ENCODE peak calls at places on chromosomes 7 and 10, in six cellular contexts. A is Panc1, O is GM12878, S is esophagus muscularis mucosa, K is transverse colon, C is upper lobe of left lung. B is an unnamed sample.

GRCh38 chr10:30027057-30028005 is 32.1 kb downstream of the JCAD start:
- DNase-seq in A (no peak), O (peak; percentile 32), S (no peak), K (peak; percentile 68), C (peak; percentile 65), B (peak; percentile 89)

GRCh38 chr7:130998993-130999602 is 265.1 kb upstream of the KLF14 start:
- DNase-seq in A (no peak), O (no peak), S (peak; percentile 21), K (no peak), C (no peak), B (no peak)

GRCh38 chr7:2929321-2930201 is 85.5 kb upstream of the GNA12 start:
- DNase-seq in A (no peak), O (no peak), S (no peak), K (no peak), C (peak; percentile 10), B (peak; percentile 56)

GRCh38 chr7:13262929-13263530 is 575.6 kb downstream of the ARL4A start:
- DNase-seq in A (no peak), O (no peak), S (no peak), K (no peak), C (no peak), B (no peak)

GRCh38 chr7:3987426-3987927 is 686.4 kb downstream of the SDK1 start:
- DNase-seq in A (no peak), O (no peak), S (no peak), K (no peak), C (no peak), B (no peak)

GRCh38 chr10:86489960-86490612 is 31.5 kb downstream of the WAPL start:
- DNase-seq in A (no peak), O (no peak), S (no peak), K (no peak), C (no peak), B (no peak)

GRCh38 chr10:26697922-26698608 is 564 bp downstream of the PDSS1 start:
- DNase-seq in A (no peak), O (no peak), S (no peak), K (no peak), C (no peak), B (no peak)

GRCh38 chr7:28830831-28831230 is 127.3 kb downstream of the TRIL start:
- DNase-seq in A (no peak), O (no peak), S (no peak), K (no peak), C (no peak), B (no peak)

GRCh38 chr10:106474891-106475290 is 689.6 kb downstream of the SORCS1 start:
- DNase-seq in A (no peak), O (no peak), S (no peak), K (no peak), C (no peak), B (no peak)

GRCh38 chr7:69110450-69111050 is 487.7 kb upstream of the AUTS2 start:
- DNase-seq in A (no peak), O (no peak), S (no peak), K (no peak), C (no peak), B (no peak)
- TF ChIP-seq POLR2AphosphoS5 in A (no peak), O (no peak), S (no peak), K (no peak), C (no peak), B (no peak)

GRCh38 chr10:103539751-103540150 is 46.2 kb downstream of the NEURL1 start:
- DNase-seq in A (no peak), O (no peak), S (no peak), K (no peak), C (no peak), B (no peak)

GRCh38 chr10:103533827-103534226 is 40.3 kb downstream of the NEURL1 start:
- DNase-seq in A (no peak), O (no peak), S (no peak), K (no peak), C (no peak), B (no peak)

GRCh38 chr10:103535595-103535994 is 42.1 kb downstream of the NEURL1 start:
- DNase-seq in A (no peak), O (no peak), S (no peak), K (no peak), C (no peak), B (no peak)

GRCh38 chr10:103529539-103529938 is 36.0 kb downstream of the NEURL1 start:
- DNase-seq in A (no peak), O (no peak), S (no peak), K (no peak), C (no peak), B (no peak)

GRCh38 chr10:103534621-103535498 is 41.4 kb downstream of the NEURL1 start:
- DNase-seq in A (no peak), O (no peak), S (no peak), K (no peak), C (no peak), B (no peak)
- H3K27ac ChIP-seq in A (no peak overlapping the region), O (no peak overlapping the region), S (no peak overlapping the region), K (no peak overlapping the region), C (no peak overlapping the region), B (no peak overlapping the region)

DNA sequence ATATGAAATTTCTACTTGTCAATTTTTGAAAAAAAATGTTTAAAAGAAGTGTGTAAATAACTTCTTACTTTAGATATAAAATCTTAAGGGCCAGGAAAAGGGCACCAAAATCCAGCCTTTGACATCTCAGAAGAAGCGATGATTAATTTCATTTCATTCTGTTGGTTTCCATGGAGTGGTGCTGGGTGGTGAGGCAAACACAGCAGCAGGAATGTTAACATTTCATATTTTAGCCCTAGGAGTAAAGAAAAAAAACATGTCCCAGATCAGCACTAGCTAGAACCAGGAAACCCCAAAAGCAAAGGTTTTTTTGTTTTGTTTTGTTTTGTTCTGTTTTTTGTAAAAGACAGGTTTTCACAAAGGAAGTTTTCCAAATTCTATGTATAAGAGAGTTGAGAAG is 298.8 kb upstream of the C7orf33 start:
- DNase-seq in A (no peak), O (no peak), S (no peak), K (no peak), C (no peak), B (no peak)
- TF ChIP-seq POLR2AphosphoS5 in A (no peak), O (no peak), S (no peak), K (no peak), C (no peak), B (no peak)

GRCh38 chr10:75293456-75293840 is 57.7 kb upstream of the COMTD1 start:
- DNase-seq in A (no peak), O (no peak), S (no peak), K (no peak), C (no peak), B (no peak)
- H3K27ac ChIP-seq in A (no peak overlapping the region), O (no peak overlapping the region), S (peak overlapping the region; percentile 87), K (peak overlapping the region; percentile 84), C (peak overlapping the region; percentile 92), B (peak overlapping the region; percentile 89)

GRCh38 chr7:26197153-26198115 is 3.1 kb downstream of the HNRNPA2B1 start:
- DNase-seq in A (no peak), O (no peak), S (no peak), K (no peak), C (no peak), B (no peak)
- TF ChIP-seq POLR2AphosphoS5 in A (peak; percentile 55), O (peak; percentile 90), S (no peak), K (no peak), C (no peak), B (no peak)

DNA sequence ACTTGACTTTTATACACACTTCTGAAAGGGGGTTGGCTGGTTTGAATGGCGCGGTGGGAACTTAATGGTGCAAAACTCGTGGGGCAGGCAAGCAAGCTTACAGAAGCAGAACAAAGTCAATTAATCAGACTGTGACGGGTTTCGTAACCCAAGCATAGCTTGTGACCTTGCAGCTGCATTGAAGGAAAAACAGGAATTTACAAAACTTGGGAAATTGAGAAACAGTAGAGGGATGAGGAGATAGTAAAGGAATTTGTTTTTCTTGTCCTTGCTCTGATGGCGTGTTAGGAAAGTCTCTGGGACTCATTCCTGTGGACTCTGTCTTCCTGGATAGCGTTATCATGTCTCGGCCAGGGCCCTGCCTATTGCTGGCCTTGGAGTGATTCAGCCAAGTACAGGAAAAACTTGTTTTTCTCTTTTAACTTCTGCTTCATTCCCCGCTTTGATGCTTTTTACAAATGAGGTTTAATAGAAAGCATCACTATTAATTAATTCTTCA is 220.0 kb upstream of the KCND2 start:
- DNase-seq in A (no peak), O (no peak), S (no peak), K (peak; percentile 10), C (no peak), B (peak; percentile 77)
- H3K27ac ChIP-seq in A (no peak overlapping the region), O (no peak overlapping the region), S (peak overlapping the region; percentile 54), K (no peak overlapping the region), C (no peak overlapping the region), B (no peak overlapping the region)

DNA sequence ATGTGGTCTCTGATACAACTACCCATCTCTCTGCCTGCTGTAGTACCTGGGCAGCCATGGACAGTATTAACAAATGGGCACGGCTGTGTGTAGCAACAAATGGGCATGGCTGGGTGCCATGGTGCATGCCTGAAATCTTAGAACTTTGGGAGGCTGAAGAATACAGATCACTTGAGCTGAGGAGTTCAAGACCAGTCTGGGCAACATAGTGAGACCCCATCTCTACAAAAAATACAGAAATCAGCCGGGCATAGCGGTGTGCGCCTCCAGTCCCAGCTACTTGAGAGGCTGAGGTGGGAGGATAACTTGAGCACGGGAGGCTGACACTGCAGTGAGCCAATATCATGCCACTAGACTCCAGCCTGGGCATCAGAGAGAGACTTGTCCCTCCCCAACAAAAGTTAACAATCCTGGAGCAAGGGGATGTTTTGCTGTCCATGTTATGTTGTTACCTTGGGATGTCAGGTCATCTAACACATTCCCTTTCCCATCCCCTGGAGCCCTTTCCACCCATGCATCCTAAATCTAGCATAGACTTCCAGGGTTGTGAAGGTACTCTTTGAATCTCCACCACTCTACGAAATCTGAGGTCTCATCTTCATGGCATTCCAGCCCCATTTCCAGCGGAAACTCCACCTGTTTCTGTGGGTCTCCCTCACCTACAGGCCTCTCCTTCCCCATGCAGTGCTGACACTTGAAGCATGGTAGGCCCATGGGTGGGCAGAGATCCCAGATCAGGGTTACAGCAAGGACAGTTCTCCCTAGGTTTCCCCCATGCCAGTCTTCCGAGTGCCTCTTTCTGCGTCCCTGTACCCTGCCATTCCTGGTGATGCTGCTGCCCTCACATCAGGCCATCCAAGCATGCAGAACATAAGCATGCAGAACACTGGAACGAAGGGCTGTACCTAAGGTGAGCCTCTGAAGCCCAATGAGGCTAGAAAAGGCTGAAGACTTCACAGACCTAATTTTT is 13.1 kb downstream of the FXYD4 start:
- DNase-seq in A (no peak), O (no peak), S (no peak), K (no peak), C (no peak), B (peak; percentile 58)
- TF ChIP-seq POLR2AphosphoS5 in A (peak; percentile 96), O (peak; percentile 79), S (no peak), K (peak; percentile 29), C (no peak), B (peak; percentile 11)

GRCh38 chr7:102836206-102836938 is 76.4 kb upstream of the LRRC17 start:
- DNase-seq in A (peak; percentile 58), O (no peak), S (no peak), K (no peak), C (no peak), B (no peak)

GRCh38 chr7:102832694-102833093 is 80.1 kb upstream of the LRRC17 start:
- DNase-seq in A (no peak), O (no peak), S (no peak), K (no peak), C (no peak), B (no peak)

GRCh38 chr7:102834999-102835398 is 77.8 kb upstream of the LRRC17 start:
- DNase-seq in A (peak; percentile 50), O (peak; percentile 57), S (no peak), K (no peak), C (no peak), B (no peak)

GRCh38 chr7:102833343-102833742 is 79.5 kb upstream of the LRRC17 start:
- DNase-seq in A (no peak), O (no peak), S (no peak), K (no peak), C (no peak), B (no peak)

GRCh38 chr7:102834466-102834865 is 78.3 kb upstream of the LRRC17 start:
- DNase-seq in A (no peak), O (no peak), S (no peak), K (no peak), C (no peak), B (no peak)
- H3K27ac ChIP-seq in A (no peak overlapping the region), O (no peak overlapping the region), S (no peak overlapping the region), K (no peak overlapping the region), C (no peak overlapping the region), B (no peak overlapping the region)